ENCODE peak calls at places on chromosomes 2 and 18, in nine cellular contexts. S is sigmoid colon, U is uterus, B is HepG2, V is stomach, P is H1, J is heart left ventricle, X is esophagus squamous epithelium, A is body of pancreas. Q is an unnamed sample.

GRCh38 chr2:147382322-147382948 is 462.4 kb upstream of the ACVR2A start:
- DNase-seq in S (no peak), U (no peak), B (no peak), V (no peak), P (no peak), J (no peak), X (no peak), A (peak), Q (no peak)

GRCh38 chr18:10409041-10409440 is 45.4 kb upstream of the APCDD1 start:
- DNase-seq in S (no peak), U (no peak), B (no peak), V (no peak), P (no peak), J (no peak), X (no peak), A (no peak), Q (no peak)

GRCh38 chr18:37012452-37012851 is 183.5 kb downstream of the KIAA1328 start:
- DNase-seq in S (no peak), U (no peak), B (no peak), V (no peak), P (no peak), J (no peak), X (no peak), A (no peak), Q (no peak)

GRCh38 chr2:16037808-16038457 is 97.6 kb downstream of the MYCN start:
- DNase-seq in S (no peak), U (no peak), B (no peak), V (no peak), P (no peak), J (no peak), X (no peak), A (no peak), Q (no peak)

GRCh38 chr2:56380861-56381260 is 197.1 kb downstream of the CCDC85A start:
- DNase-seq in S (no peak), U (no peak), B (no peak), V (no peak), P (no peak), J (no peak), X (no peak), A (no peak), Q (no peak)

GRCh38 chr2:138223321-138223720 is 259.0 kb downstream of the HNMT start:
- DNase-seq in S (no peak), U (no peak), B (no peak), V (no peak), P (no peak), J (no peak), X (no peak), A (no peak), Q (no peak)

GRCh38 chr2:173184031-173185004 is 108.7 kb downstream of the MAP3K20 start:
- DNase-seq in S (peak), U (peak), B (no peak), V (no peak), P (no peak), J (peak), X (no peak), A (peak), Q (peak)

GRCh38 chr2:85840091-85840490 is 48.7 kb downstream of the ST3GAL5 start:
- DNase-seq in S (no peak), U (no peak), B (no peak), V (no peak), P (no peak), J (no peak), X (no peak), A (no peak), Q (no peak)

GRCh38 chr2:41717883-41718282 is 329.9 kb upstream of the PKDCC start:
- DNase-seq in S (no peak), U (no peak), B (no peak), V (no peak), P (no peak), J (no peak), X (no peak), A (no peak), Q (no peak)

GRCh38 chr18:70499218-70499691 is 210.4 kb downstream of the SOCS6 start:
- DNase-seq in S (no peak), U (no peak), B (no peak), V (no peak), P (peak), J (no peak), X (no peak), A (no peak), Q (no peak)

GRCh38 chr2:63661076-63661475 is 72.3 kb downstream of the MDH1 start:
- DNase-seq in S (no peak), U (no peak), B (no peak), V (no peak), P (no peak), J (no peak), X (no peak), A (no peak), Q (no peak)

GRCh38 chr2:216221806-216222205 is 112.7 kb downstream of the XRCC5 start:
- DNase-seq in S (no peak), U (no peak), B (peak), V (no peak), P (no peak), J (no peak), X (no peak), A (no peak), Q (no peak)

GRCh38 chr2:239313776-239314175 is 87.0 kb downstream of the HDAC4 start:
- DNase-seq in S (peak), U (peak), B (no peak), V (peak), P (peak), J (peak), X (no peak), A (no peak), Q (no peak)

GRCh38 chr2:62536873-62537547 is 31.0 kb upstream of the TMEM17 start:
- DNase-seq in S (no peak), U (no peak), B (peak), V (no peak), P (no peak), J (no peak), X (no peak), A (no peak), Q (peak)

GRCh38 chr2:26072925-26073768 is 39.3 kb downstream of the RAB10 start:
- DNase-seq in S (no peak), U (no peak), B (peak), V (no peak), P (no peak), J (no peak), X (no peak), A (no peak), Q (peak)

GRCh38 chr18:54192900-54193299 is 31.6 kb downstream of the MBD2 start:
- DNase-seq in S (no peak), U (no peak), B (no peak), V (no peak), P (no peak), J (no peak), X (no peak), A (no peak), Q (no peak)

GRCh38 chr18:34929336-34929780 is 111.9 kb upstream of the MAPRE2 start:
- DNase-seq in S (no peak), U (no peak), B (peak), V (no peak), P (no peak), J (no peak), X (no peak), A (no peak), Q (no peak)

GRCh38 chr2:218259099-218259921 is 1.5 kb upstream of the GPBAR1 start:
- DNase-seq in S (peak), U (peak), B (no peak), V (no peak), P (no peak), J (peak), X (no peak), A (peak), Q (no peak)

GRCh38 chr18:74745658-74746403 is 148.2 kb downstream of the ZNF407 start:
- DNase-seq in S (no peak), U (no peak), B (peak), V (no peak), P (no peak), J (no peak), X (no peak), A (no peak), Q (peak)

GRCh38 chr2:212157011-212157410 is 381.6 kb downstream of the ERBB4 start:
- DNase-seq in S (no peak), U (no peak), B (no peak), V (no peak), P (no peak), J (no peak), X (no peak), A (no peak), Q (no peak)

GRCh38 chr2:107215764-107216398 is 329.9 kb upstream of the ST6GAL2 start:
- DNase-seq in S (no peak), U (no peak), B (no peak), V (no peak), P (no peak), J (no peak), X (no peak), A (no peak), Q (no peak)

GRCh38 chr2:237714690-237715458 is 83.7 kb upstream of the RBM44 start:
- DNase-seq in S (peak), U (peak), B (peak), V (no peak), P (no peak), J (no peak), X (no peak), A (no peak), Q (no peak)

GRCh38 chr2:97267411-97268074 is 154.6 kb downstream of the ANKRD36 start:
- DNase-seq in S (peak), U (peak), B (peak), V (peak), P (no peak), J (no peak), X (no peak), A (no peak), Q (no peak)

GRCh38 chr2:27130396-27130795 is 4.0 kb downstream of the PREB start:
- DNase-seq in S (no peak), U (no peak), B (no peak), V (no peak), P (no peak), J (no peak), X (no peak), A (no peak), Q (no peak)
- TF ChIP-seq POLR2A in S (no peak), U (no peak), B (no peak), V (no peak), P (no peak), J (no peak), X (no peak), A (no peak), Q (no peak)

GRCh38 chr2:74530239-74531161 is 767 bp downstream of the HTRA2 start:
- DNase-seq in S (no peak), U (no peak), B (no peak), V (peak), P (no peak), J (peak), X (no peak), A (peak), Q (peak)
- TF ChIP-seq POLR2A in S (no peak), U (no peak), B (no peak), V (no peak), P (no peak), J (no peak), X (no peak), A (no peak), Q (peak)

GRCh38 chr2:25043241-25043867 is 1.5 kb downstream of the EFR3B start:
- DNase-seq in S (peak), U (no peak), B (no peak), V (no peak), P (peak), J (no peak), X (no peak), A (no peak), Q (no peak)
- TF ChIP-seq POLR2A in S (no peak), U (no peak), B (no peak), V (no peak), P (no peak), J (no peak), X (no peak), A (no peak), Q (no peak)

DNA sequence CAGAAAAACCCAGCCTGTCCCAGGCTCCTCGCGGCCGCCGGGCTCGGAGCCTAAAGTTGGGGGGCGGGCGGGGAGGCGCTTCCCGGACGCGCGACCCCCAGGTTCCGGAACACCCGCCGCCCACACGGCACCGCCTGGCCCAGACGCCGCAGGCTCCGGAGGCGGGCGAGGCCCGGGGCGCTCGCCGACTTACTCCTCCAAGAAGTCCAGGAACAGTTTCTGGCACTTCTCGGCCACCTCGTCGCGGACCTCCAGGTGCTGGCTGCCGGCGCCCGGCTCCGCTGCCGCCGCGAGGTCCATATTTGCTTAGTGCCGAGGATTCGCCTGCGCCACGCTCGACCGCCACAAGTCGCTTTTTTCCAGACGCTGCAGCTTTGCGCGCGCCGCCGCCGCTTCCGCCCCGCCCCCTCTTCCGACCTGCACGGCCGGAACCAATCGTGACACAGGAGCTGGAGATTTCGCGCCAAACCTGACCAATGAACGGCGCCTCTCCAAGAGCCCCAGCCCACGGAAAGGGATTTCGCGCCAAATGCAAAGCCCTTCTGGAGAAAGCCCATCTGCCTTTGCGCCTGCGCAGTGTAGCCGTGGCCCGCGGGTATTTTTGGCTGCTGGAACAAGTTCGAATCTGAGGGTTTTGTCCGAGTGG is at the start of gene MCM6:
- DNase-seq in S (peak), U (peak), B (peak), V (peak), P (peak), J (peak), X (peak), A (peak), Q (peak)
- TF ChIP-seq POLR2A in S (no peak), U (peak), B (peak), V (no peak), P (no peak), J (no peak), X (no peak), A (peak), Q (peak)

DNA sequence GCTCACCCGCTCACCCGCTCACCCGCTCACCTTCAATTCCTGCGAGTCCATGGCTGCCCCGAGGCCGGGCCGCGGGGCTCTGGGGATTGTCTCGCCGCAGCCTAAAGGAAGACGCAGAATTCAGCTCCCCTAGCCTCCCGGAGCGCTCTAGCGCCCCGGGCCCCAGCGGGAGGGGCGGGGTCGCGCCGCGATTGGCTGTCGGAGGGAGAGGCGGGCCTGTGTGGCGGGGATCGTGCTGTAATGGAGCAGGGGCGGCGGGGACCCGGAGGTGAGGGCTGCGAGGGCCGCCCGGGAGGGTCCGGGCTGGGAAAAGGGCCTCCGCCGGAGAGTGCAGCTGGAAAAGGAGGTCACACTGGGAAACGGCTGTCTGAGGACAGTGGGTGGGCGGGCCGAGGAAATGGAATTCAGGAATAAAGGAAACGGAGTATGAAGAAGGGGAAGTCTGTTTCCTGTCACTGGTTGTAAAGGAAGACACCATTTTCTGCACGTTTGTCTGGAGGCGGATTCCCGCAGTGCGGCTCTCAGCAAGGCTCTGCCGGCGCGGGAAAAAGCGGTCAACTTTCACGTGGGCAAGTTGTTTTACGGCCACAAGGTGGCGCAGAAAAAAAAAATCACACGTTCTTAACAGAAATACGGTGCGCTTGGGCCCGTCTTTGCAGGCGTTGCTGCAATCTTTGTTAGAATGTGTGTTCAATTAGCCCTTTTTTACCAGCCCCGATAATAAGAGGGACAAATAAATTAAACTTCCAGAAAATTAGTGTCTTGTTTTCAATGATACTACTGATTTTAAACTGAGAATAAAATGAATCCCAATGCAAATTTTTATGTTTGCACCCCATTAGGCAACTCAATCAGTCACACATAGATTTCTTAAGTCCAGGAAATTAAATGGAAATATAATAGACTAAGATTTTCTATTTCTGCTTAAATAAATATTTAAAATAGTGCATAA is at the start of gene TTC21B:
- DNase-seq in S (peak), U (peak), B (peak), V (peak), P (peak), J (peak), X (peak), A (peak), Q (peak)
- TF ChIP-seq POLR2A in S (peak), U (peak), B (peak), V (no peak), P (no peak), J (peak), X (no peak), A (peak), Q (peak)

GRCh38 chr2:172094319-172095145 is 8.2 kb downstream of the DLX2 start:
- DNase-seq in S (no peak), U (no peak), B (no peak), V (no peak), P (peak), J (no peak), X (no peak), A (no peak), Q (peak)
- TF ChIP-seq POLR2A in S (no peak), U (no peak), B (no peak), V (no peak), P (no peak), J (no peak), X (no peak), A (no peak), Q (no peak)

GRCh38 chr2:206085742-206086445 is at the start of gene INO80D:
- DNase-seq in S (peak), U (peak), B (peak), V (peak), P (peak), J (peak), X (peak), A (peak), Q (peak)
- TF ChIP-seq POLR2A in S (peak), U (peak), B (peak), V (no peak), P (no peak), J (no peak), X (no peak), A (peak), Q (peak)

DNA sequence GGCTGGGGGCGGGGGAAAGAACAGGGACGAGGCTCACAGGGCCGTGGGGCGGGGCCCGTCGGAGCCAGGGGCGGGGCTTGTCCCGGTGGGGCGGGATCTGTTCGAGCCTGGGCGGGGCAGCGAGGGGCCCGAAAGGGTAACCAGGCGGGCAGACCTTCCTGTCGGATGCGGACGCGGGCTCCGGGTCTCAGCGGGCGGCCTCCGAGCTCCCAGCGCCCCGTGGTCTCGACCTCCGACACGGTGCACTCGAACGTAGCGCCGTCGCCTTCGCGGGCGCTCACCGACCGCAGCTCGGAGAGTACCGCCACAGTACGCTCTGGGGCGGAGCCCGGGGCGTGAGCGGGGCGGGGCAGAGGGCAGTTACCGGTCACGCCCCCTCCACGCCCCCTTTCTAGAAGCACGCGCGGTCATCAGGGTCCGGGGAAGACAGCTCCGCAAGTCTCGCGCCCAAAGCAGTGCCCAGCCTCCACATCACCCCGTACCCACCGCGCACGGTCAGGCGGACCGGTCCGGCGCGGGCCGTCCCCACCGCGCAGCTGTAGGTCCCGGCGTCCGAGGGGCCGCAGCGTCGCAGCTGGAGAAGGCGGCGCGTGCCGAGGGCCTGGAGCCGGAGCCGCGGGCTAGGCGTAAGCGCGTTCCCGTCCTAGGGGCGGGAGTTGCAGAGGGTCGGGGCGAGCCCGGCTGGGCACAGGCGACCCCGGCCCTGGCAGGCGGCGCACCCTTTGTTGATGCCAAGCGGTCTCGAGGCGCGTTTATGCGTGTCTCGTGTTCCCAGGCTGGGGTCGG is 8.7 kb downstream of the TMEM198 start:
- DNase-seq in S (peak), U (peak), B (peak), V (peak), P (peak), J (peak), X (peak), A (peak), Q (peak)
- TF ChIP-seq POLR2A in S (no peak), U (peak), B (no peak), V (no peak), P (no peak), J (no peak), X (no peak), A (peak), Q (no peak)

GRCh38 chr2:231456295-231457004 is 7.8 kb downstream of the NCL start:
- DNase-seq in S (no peak), U (no peak), B (no peak), V (no peak), P (no peak), J (no peak), X (no peak), A (no peak), Q (no peak)
- TF ChIP-seq POLR2A in S (no peak), U (no peak), B (peak), V (no peak), P (no peak), J (no peak), X (no peak), A (no peak), Q (no peak)